ENCODE peak calls at places on chromosomes 13 and 19, in nine cellular contexts. J is left ventricle myocardium inferior; I is PC-3; W is thoracic aorta; P is naive thymus-derived CD4-positive, alpha-beta T cell; X is mammary epithelial cell; E is lower lobe of right lung; O is IMR-90; K is upper lobe of left lung. M is an unnamed sample.

GRCh38 chr19:1072371-1073015 is 5.5 kb downstream of the ARHGAP45 start:
- DNase-seq in E (no peak), I (no peak), J (no peak), W (no peak), X (no peak), P (no peak), O (no peak), K (no peak), M (no peak)

GRCh38 chr13:106532111-106532929 is 3.1 kb downstream of the EFNB2 start:
- DNase-seq in K (no peak), X (peak; percentile 37), P (no peak), I (peak; percentile 41), W (no peak), O (peak; percentile 32), E (no peak), J (no peak), M (no peak)

GRCh38 chr19:55820037-55820436 is 11.8 kb downstream of the NLRP11 start:
- DNase-seq in J (no peak), P (no peak), O (no peak), E (no peak), W (no peak), K (no peak), I (no peak), X (no peak), M (no peak)

GRCh38 chr13:23608704-23609413 is 38.6 kb downstream of the TNFRSF19 start:
- DNase-seq in W (no peak), K (no peak), E (peak; percentile 51), X (no peak), J (peak; percentile 59), P (no peak), I (no peak), O (peak; percentile 42), M (no peak)

GRCh38 chr13:37360556-37360955 is 238.0 kb downstream of the POSTN start:
- DNase-seq in P (no peak), I (no peak), W (no peak), E (no peak), X (no peak), K (no peak), J (no peak), O (peak; percentile 46), M (no peak)

GRCh38 chr13:19984430-19985218 is 26.1 kb downstream of the ZMYM2 start:
- DNase-seq in E (no peak), O (peak; percentile 72), P (no peak), X (peak; percentile 7), K (no peak), J (no peak), W (no peak), I (peak; percentile 55), M (no peak)

GRCh38 chr19:3064011-3064330 is 1.7 kb upstream of the TLE5 start:
- DNase-seq in X (no peak), P (no peak), O (no peak), I (no peak), K (no peak), W (no peak), E (no peak), J (no peak), M (no peak)

GRCh38 chr19:46124638-46125115 is at the start of gene IGFL3:
- DNase-seq in I (no peak), K (no peak), O (peak; percentile 34), X (peak; percentile 66), P (no peak), E (no peak), W (no peak), J (no peak), M (no peak)

GRCh38 chr13:112771139-112771876 is 81.5 kb downstream of the ATP11A start:
- DNase-seq in I (no peak), J (no peak), P (no peak), X (no peak), K (no peak), O (no peak), E (no peak), W (no peak), M (no peak)

GRCh38 chr13:112770504-112770903 is 80.7 kb downstream of the ATP11A start:
- DNase-seq in J (no peak), E (no peak), W (no peak), K (no peak), X (no peak), O (no peak), P (no peak), I (no peak), M (no peak)

GRCh38 chr13:112769615-112770014 is 79.8 kb downstream of the ATP11A start:
- DNase-seq in I (no peak), W (no peak), O (no peak), E (no peak), J (no peak), K (no peak), P (no peak), X (no peak), M (no peak)

GRCh38 chr13:112767506-112768471 is 78.0 kb downstream of the ATP11A start:
- DNase-seq in I (no peak), W (no peak), J (peak; percentile 51), K (peak; percentile 85), X (no peak), E (peak; percentile 88), P (no peak), O (no peak), M (no peak)

GRCh38 chr13:112768795-112769411 is 79.1 kb downstream of the ATP11A start:
- DNase-seq in O (no peak), I (peak; percentile 39), X (no peak), K (peak; percentile 87), P (no peak), W (no peak), J (peak; percentile 70), E (peak; percentile 85), M (no peak)
- H3K4me1 ChIP-seq in O (no peaks in the 10 kb centered on the region), I (no peaks in the 10 kb centered on the region), X (no peaks in the 10 kb centered on the region), K (peaks cover 6% of the 10 kb centered on the region), P (peaks cover 11% of the 10 kb centered on the region), W (no peaks in the 10 kb centered on the region), J (peaks cover 64% of the 10 kb centered on the region), E (peaks cover 68% of the 10 kb centered on the region), M (peaks cover 6% of the 10 kb centered on the region)

GRCh38 chr13:30466358-30466714 is 600 bp upstream of the HMGB1 start:
- DNase-seq in P (no peak), X (no peak), E (no peak), O (peak; percentile 60), J (no peak), I (peak; percentile 30), W (no peak), K (no peak), M (no peak)

GRCh38 chr13:30464496-30465351 is 1.0 kb downstream of the HMGB1 start:
- DNase-seq in O (peak; percentile 70), K (peak; percentile 95), E (peak; percentile 83), I (peak; percentile 47), W (peak; percentile 36), P (peak; percentile 74), X (peak; percentile 78), J (peak; percentile 78), M (no peak)

GRCh38 chr13:30463820-30464495 is 1.8 kb downstream of the HMGB1 start:
- DNase-seq in P (peak; percentile 78), W (no peak), I (peak; percentile 51), E (peak; percentile 71), K (no peak), X (peak; percentile 67), O (peak; percentile 50), J (peak; percentile 56), M (no peak)

GRCh38 chr13:30465541-30466357 is at the start of gene HMGB1:
- DNase-seq in O (peak; percentile 99), W (peak; percentile 96), P (peak; percentile 92), E (peak; percentile 99), I (peak; percentile 97), K (peak; percentile 95), X (peak; percentile 99), J (peak; percentile 98), M (peak; percentile 97)

GRCh38 chr13:30466841-30467252 is 1.1 kb upstream of the HMGB1 start:
- DNase-seq in E (no peak), W (no peak), X (no peak), O (peak; percentile 20), P (no peak), J (no peak), I (peak; percentile 5), K (no peak), M (no peak)
- H3K4me3 ChIP-seq in E (no peak overlapping the region), W (no peak overlapping the region), X (no peak overlapping the region), O (no peak overlapping the region), P (no peak overlapping the region), J (no peak overlapping the region), I (peak overlapping the region; percentile 84), K (no peak overlapping the region), M (no peak overlapping the region)

GRCh38 chr13:97307544-97307881 is 85.4 kb downstream of the MBNL2 start:
- DNase-seq in E (no peak), I (no peak), K (no peak), J (no peak), O (no peak), W (no peak), P (no peak), X (no peak), M (no peak)

GRCh38 chr13:97307882-97308624 is 85.9 kb downstream of the MBNL2 start:
- DNase-seq in P (no peak), O (peak; percentile 68), I (peak; percentile 68), K (no peak), E (no peak), J (peak; percentile 51), X (peak; percentile 86), W (no peak), M (no peak)

GRCh38 chr13:97306106-97306505 is 84.0 kb downstream of the MBNL2 start:
- DNase-seq in X (no peak), E (no peak), W (no peak), J (no peak), I (no peak), P (no peak), K (no peak), O (no peak), M (no peak)

GRCh38 chr13:97306646-97307045 is 84.5 kb downstream of the MBNL2 start:
- DNase-seq in O (no peak), K (no peak), E (no peak), J (no peak), W (no peak), I (no peak), P (no peak), X (no peak), M (no peak)

DNA sequence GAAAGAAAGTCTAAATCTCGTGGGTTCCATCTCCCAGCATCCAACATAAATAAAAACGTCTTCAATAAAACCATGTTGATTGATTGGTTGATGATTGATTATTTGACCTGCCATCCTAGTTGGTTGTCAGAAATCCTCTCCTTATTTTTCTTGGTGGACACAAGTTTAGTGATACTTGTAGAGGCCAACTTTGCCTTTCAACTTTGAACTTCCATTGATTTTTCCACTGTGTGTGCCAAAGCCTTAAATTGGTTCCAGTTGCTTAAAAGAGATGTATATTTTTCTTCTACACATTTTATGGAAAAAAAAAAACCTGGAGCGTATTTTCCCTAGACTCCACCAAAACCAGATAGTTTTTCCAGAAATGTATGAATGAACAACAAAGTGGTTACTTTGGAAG is 85.0 kb downstream of the MBNL2 start:
- DNase-seq in X (no peak), K (no peak), P (no peak), W (no peak), E (no peak), I (no peak), O (no peak), J (no peak), M (no peak)
- H3K27ac ChIP-seq in X (peak overlapping the region; percentile 92), K (no peak overlapping the region), P (no peak overlapping the region), W (no peak overlapping the region), E (no peak overlapping the region), I (peak overlapping the region; percentile 88), O (no peak overlapping the region), J (peak overlapping the region; percentile 61), M (no peak overlapping the region)

GRCh38 chr19:40323705-40324104 is 24.5 kb downstream of the C19orf47 start:
- DNase-seq in K (no peak), O (no peak), X (no peak), I (no peak), W (no peak), J (no peak), E (no peak), P (no peak), M (no peak)

GRCh38 chr19:40321076-40321475 is 27.1 kb downstream of the C19orf47 start:
- DNase-seq in I (no peak), K (peak; percentile 80), W (no peak), X (no peak), J (no peak), O (no peak), P (no peak), E (no peak), M (no peak)

GRCh38 chr19:40321566-40322270 is 26.5 kb downstream of the C19orf47 start:
- DNase-seq in X (no peak), O (no peak), E (no peak), I (no peak), K (peak; percentile 79), W (no peak), P (no peak), J (no peak), M (no peak)

GRCh38 chr19:40322271-40322610 is 26.0 kb downstream of the C19orf47 start:
- DNase-seq in O (no peak), I (no peak), E (no peak), K (no peak), P (no peak), W (no peak), X (no peak), J (no peak), M (no peak)

GRCh38 chr19:40322951-40323615 is 25.1 kb downstream of the C19orf47 start:
- DNase-seq in O (no peak), P (no peak), J (no peak), I (no peak), E (no peak), K (no peak), W (no peak), X (no peak), M (no peak)
- H3K4me1 ChIP-seq in O (no peaks in the 10 kb centered on the region), P (no peaks in the 10 kb centered on the region), J (peaks cover 3% of the 10 kb centered on the region), I (no peaks in the 10 kb centered on the region), E (no peaks in the 10 kb centered on the region), K (no peaks in the 10 kb centered on the region), W (no peaks in the 10 kb centered on the region), X (no peaks in the 10 kb centered on the region), M (no peaks in the 10 kb centered on the region)